ENCODE peak calls at places on chromosome 19, in seven cellular contexts. One of them, this sample, is unnamed.

GRCh38 chr19:1355974-1356865 is 27.5 kb upstream of the NDUFS7 start:
- DNase-seq in C1 segment of cervical spinal cord: no peak
- DNase-seq in heart left ventricle: no peak
- DNase-seq in endodermal cell: peak
- DNase-seq in KG1: no peak
- DNase-seq in lung microvascular endothelial cell: no peak
- DNase-seq in MV-4-11: no peak
- DNase-seq in this sample: no peak

GRCh38 chr19:801030-801860 is 4.0 kb downstream of the PTBP1 start:
- DNase-seq in C1 segment of cervical spinal cord: no peak
- DNase-seq in heart left ventricle: peak
- DNase-seq in endodermal cell: peak
- DNase-seq in KG1: no peak
- DNase-seq in lung microvascular endothelial cell: peak
- DNase-seq in MV-4-11: no peak
- DNase-seq in this sample: no peak

GRCh38 chr19:4583961-4584669 is 24.6 kb upstream of the SEMA6B start:
- DNase-seq in C1 segment of cervical spinal cord: no peak
- DNase-seq in heart left ventricle: peak
- DNase-seq in endodermal cell: peak
- DNase-seq in KG1: no peak
- DNase-seq in lung microvascular endothelial cell: peak
- DNase-seq in MV-4-11: no peak
- DNase-seq in this sample: no peak

GRCh38 chr19:31880283-31880682 is 465.1 kb upstream of the ZNF507 start:
- DNase-seq in C1 segment of cervical spinal cord: no peak
- DNase-seq in heart left ventricle: no peak
- DNase-seq in endodermal cell: peak
- DNase-seq in KG1: no peak
- DNase-seq in lung microvascular endothelial cell: no peak
- DNase-seq in MV-4-11: no peak
- DNase-seq in this sample: no peak

GRCh38 chr19:17058236-17058635 is 17.0 kb downstream of the HAUS8 start:
- DNase-seq in C1 segment of cervical spinal cord: no peak
- DNase-seq in heart left ventricle: no peak
- DNase-seq in endodermal cell: no peak
- DNase-seq in KG1: peak
- DNase-seq in lung microvascular endothelial cell: no peak
- DNase-seq in MV-4-11: no peak
- DNase-seq in this sample: no peak

GRCh38 chr19:41668315-41668714 is 19.8 kb downstream of the CEACAM7 start:
- DNase-seq in C1 segment of cervical spinal cord: no peak
- DNase-seq in heart left ventricle: no peak
- DNase-seq in endodermal cell: no peak
- DNase-seq in KG1: no peak
- DNase-seq in lung microvascular endothelial cell: no peak
- DNase-seq in MV-4-11: no peak
- DNase-seq in this sample: no peak

GRCh38 chr19:33350538-33351309 is 22.8 kb upstream of the CEBPG start:
- DNase-seq in C1 segment of cervical spinal cord: no peak
- DNase-seq in heart left ventricle: no peak
- DNase-seq in endodermal cell: no peak
- DNase-seq in KG1: no peak
- DNase-seq in lung microvascular endothelial cell: no peak
- DNase-seq in MV-4-11: no peak
- DNase-seq in this sample: no peak

GRCh38 chr19:11475861-11476260 is 5.0 kb downstream of the ELAVL3 start:
- DNase-seq in C1 segment of cervical spinal cord: no peak
- DNase-seq in heart left ventricle: no peak
- DNase-seq in endodermal cell: no peak
- DNase-seq in KG1: no peak
- DNase-seq in lung microvascular endothelial cell: no peak
- DNase-seq in MV-4-11: no peak
- DNase-seq in this sample: no peak

GRCh38 chr19:56566904-56567273 is 379 bp upstream of the ZNF470 start:
- DNase-seq in C1 segment of cervical spinal cord: no peak
- DNase-seq in heart left ventricle: peak
- DNase-seq in endodermal cell: no peak
- DNase-seq in KG1: peak
- DNase-seq in lung microvascular endothelial cell: peak
- DNase-seq in MV-4-11: peak
- DNase-seq in this sample: no peak

GRCh38 chr19:19468424-19469050 is 46.8 kb downstream of the TSSK6 start:
- DNase-seq in C1 segment of cervical spinal cord: no peak
- DNase-seq in heart left ventricle: no peak
- DNase-seq in endodermal cell: no peak
- DNase-seq in KG1: no peak
- DNase-seq in lung microvascular endothelial cell: no peak
- DNase-seq in MV-4-11: peak
- DNase-seq in this sample: no peak

GRCh38 chr19:50387176-50387867 is 3.2 kb downstream of the POLD1 start:
- DNase-seq in C1 segment of cervical spinal cord: no peak
- DNase-seq in heart left ventricle: no peak
- DNase-seq in endodermal cell: no peak
- DNase-seq in KG1: no peak
- DNase-seq in lung microvascular endothelial cell: peak
- DNase-seq in MV-4-11: peak
- DNase-seq in this sample: no peak